ENCODE peak calls at places on chromosomes 3 and 15, in six cellular contexts. One of them, this sample, is unnamed.

GRCh38 chr3:29427266-29428103 is 146.6 kb downstream of the RBMS3 start:
- DNase-seq in A549: no peak
- DNase-seq in sigmoid colon: peak; percentile 76
- DNase-seq in tibial nerve: no peak
- DNase-seq in ovary: no peak
- DNase-seq in stomach: no peak
- DNase-seq in this sample: no peak

GRCh38 chr3:38039899-38040261 is 872 bp downstream of the DLEC1 start:
- DNase-seq in A549: no peak
- DNase-seq in sigmoid colon: peak; percentile 85
- DNase-seq in tibial nerve: no peak
- DNase-seq in ovary: peak; percentile 52
- DNase-seq in stomach: peak; percentile 71
- DNase-seq in this sample: no peak

GRCh38 chr3:188439080-188439479 is 285.1 kb downstream of the LPP start:
- DNase-seq in A549: no peak
- DNase-seq in sigmoid colon: no peak
- DNase-seq in tibial nerve: no peak
- DNase-seq in ovary: no peak
- DNase-seq in stomach: no peak
- DNase-seq in this sample: no peak

GRCh38 chr3:191768421-191768820 is 307.5 kb downstream of the PYDC2 start:
- DNase-seq in A549: no peak
- DNase-seq in sigmoid colon: no peak
- DNase-seq in tibial nerve: no peak
- DNase-seq in ovary: no peak
- DNase-seq in stomach: no peak
- DNase-seq in this sample: no peak

GRCh38 chr3:95705786-95706418 is 1108.5 kb upstream of the EPHA6 start:
- DNase-seq in A549: no peak
- DNase-seq in sigmoid colon: no peak
- DNase-seq in tibial nerve: no peak
- DNase-seq in ovary: no peak
- DNase-seq in stomach: no peak
- DNase-seq in this sample: no peak

GRCh38 chr15:82709421-82710207 is at the start of gene AP3B2:
- DNase-seq in A549: peak; percentile 86
- DNase-seq in sigmoid colon: no peak
- DNase-seq in tibial nerve: no peak
- DNase-seq in ovary: peak; percentile 58
- DNase-seq in stomach: peak; percentile 68
- DNase-seq in this sample: no peak

GRCh38 chr3:53643757-53644156 is 149.3 kb downstream of the CACNA1D start:
- DNase-seq in A549: no peak
- DNase-seq in sigmoid colon: no peak
- DNase-seq in tibial nerve: no peak
- DNase-seq in ovary: no peak
- DNase-seq in stomach: no peak
- DNase-seq in this sample: no peak

GRCh38 chr3:157257101-157257500 is 97.2 kb upstream of the CCNL1 start:
- DNase-seq in A549: no peak
- DNase-seq in sigmoid colon: no peak
- DNase-seq in tibial nerve: no peak
- DNase-seq in ovary: no peak
- DNase-seq in stomach: no peak
- DNase-seq in this sample: no peak

GRCh38 chr3:110069641-110070538 is 732.5 kb upstream of the DPPA4 start:
- DNase-seq in A549: no peak
- DNase-seq in sigmoid colon: no peak
- DNase-seq in tibial nerve: no peak
- DNase-seq in ovary: no peak
- DNase-seq in stomach: no peak
- DNase-seq in this sample: no peak

GRCh38 chr3:112653209-112653871 is 12.4 kb upstream of the CCDC80 start:
- DNase-seq in A549: peak; percentile 92
- DNase-seq in sigmoid colon: peak; percentile 68
- DNase-seq in tibial nerve: no peak
- DNase-seq in ovary: no peak
- DNase-seq in stomach: no peak
- DNase-seq in this sample: no peak

GRCh38 chr3:15797600-15798303 is at the start of gene ANKRD28:
- DNase-seq in A549: peak; percentile 45
- DNase-seq in sigmoid colon: no peak
- DNase-seq in tibial nerve: no peak
- DNase-seq in ovary: no peak
- DNase-seq in stomach: no peak
- DNase-seq in this sample: no peak

GRCh38 chr3:7144696-7145308 is 283.9 kb downstream of the GRM7 start:
- DNase-seq in A549: peak; percentile 0
- DNase-seq in sigmoid colon: no peak
- DNase-seq in tibial nerve: no peak
- DNase-seq in ovary: no peak
- DNase-seq in stomach: no peak
- DNase-seq in this sample: no peak

GRCh38 chr15:67296188-67296587 is 41.6 kb downstream of the IQCH start:
- DNase-seq in A549: no peak
- DNase-seq in sigmoid colon: no peak
- DNase-seq in tibial nerve: no peak
- DNase-seq in ovary: no peak
- DNase-seq in stomach: no peak
- DNase-seq in this sample: no peak

GRCh38 chr3:74287557-74287956 is 326.9 kb downstream of the CNTN3 start:
- DNase-seq in A549: no peak
- DNase-seq in sigmoid colon: no peak
- DNase-seq in tibial nerve: no peak
- DNase-seq in ovary: no peak
- DNase-seq in stomach: no peak
- DNase-seq in this sample: no peak

GRCh38 chr15:51283026-51283425 is 55.4 kb downstream of the CYP19A1 start:
- DNase-seq in A549: no peak
- DNase-seq in sigmoid colon: no peak
- DNase-seq in tibial nerve: no peak
- DNase-seq in ovary: no peak
- DNase-seq in stomach: no peak
- DNase-seq in this sample: no peak

GRCh38 chr3:159828542-159828943 is 160.1 kb upstream of the IL12A start:
- DNase-seq in A549: peak; percentile 38
- DNase-seq in sigmoid colon: no peak
- DNase-seq in tibial nerve: no peak
- DNase-seq in ovary: no peak
- DNase-seq in stomach: no peak
- DNase-seq in this sample: no peak

GRCh38 chr3:101865751-101866509 is 16.6 kb downstream of the NFKBIZ start:
- DNase-seq in A549: peak; percentile 35
- DNase-seq in sigmoid colon: no peak
- DNase-seq in tibial nerve: no peak
- DNase-seq in ovary: no peak
- DNase-seq in stomach: no peak
- DNase-seq in this sample: no peak

GRCh38 chr3:145144361-145144760 is 1016.6 kb downstream of the PLOD2 start:
- DNase-seq in A549: no peak
- DNase-seq in sigmoid colon: no peak
- DNase-seq in tibial nerve: no peak
- DNase-seq in ovary: no peak
- DNase-seq in stomach: no peak
- DNase-seq in this sample: no peak

GRCh38 chr15:88912500-88912921 is 668 bp downstream of the MFGE8 start:
- DNase-seq in A549: peak; percentile 57
- DNase-seq in sigmoid colon: no peak
- DNase-seq in tibial nerve: no peak
- DNase-seq in ovary: no peak
- DNase-seq in stomach: no peak
- DNase-seq in this sample: no peak

GRCh38 chr15:80682201-80682600 is 12.9 kb upstream of the ABHD17C start:
- DNase-seq in A549: no peak
- DNase-seq in sigmoid colon: no peak
- DNase-seq in tibial nerve: no peak
- DNase-seq in ovary: no peak
- DNase-seq in stomach: no peak
- DNase-seq in this sample: no peak

GRCh38 chr3:17151598-17152373 is 267.0 kb downstream of the PLCL2 start:
- DNase-seq in A549: no peak
- DNase-seq in sigmoid colon: no peak
- DNase-seq in tibial nerve: no peak
- DNase-seq in ovary: no peak
- DNase-seq in stomach: peak; percentile 36
- DNase-seq in this sample: peak; percentile 70

GRCh38 chr3:49723301-49723630 is 485 bp downstream of the GMPPB start:
- DNase-seq in A549: no peak
- DNase-seq in sigmoid colon: peak; percentile 86
- DNase-seq in tibial nerve: peak; percentile 23
- DNase-seq in ovary: peak; percentile 58
- DNase-seq in stomach: peak; percentile 84
- DNase-seq in this sample: peak; percentile 84

GRCh38 chr3:118526758-118527526 is 507.7 kb downstream of the IGSF11 start:
- DNase-seq in A549: no peak
- DNase-seq in sigmoid colon: no peak
- DNase-seq in tibial nerve: no peak
- DNase-seq in ovary: no peak
- DNase-seq in stomach: no peak
- DNase-seq in this sample: no peak

GRCh38 chr3:80232760-80233159 is 465.0 kb upstream of the ROBO1 start:
- DNase-seq in A549: no peak
- DNase-seq in sigmoid colon: no peak
- DNase-seq in tibial nerve: no peak
- DNase-seq in ovary: no peak
- DNase-seq in stomach: no peak
- DNase-seq in this sample: no peak

GRCh38 chr3:163552659-163552966 is 1525.7 kb downstream of the SI start:
- DNase-seq in A549: no peak
- DNase-seq in sigmoid colon: no peak
- DNase-seq in tibial nerve: no peak
- DNase-seq in ovary: no peak
- DNase-seq in stomach: no peak
- DNase-seq in this sample: no peak

GRCh38 chr3:164377466-164377865 is 700.8 kb downstream of the SI start:
- DNase-seq in A549: no peak
- DNase-seq in sigmoid colon: no peak
- DNase-seq in tibial nerve: no peak
- DNase-seq in ovary: no peak
- DNase-seq in stomach: no peak
- DNase-seq in this sample: no peak

GRCh38 chr3:136898549-136898948 is 36.5 kb downstream of the NCK1 start:
- DNase-seq in A549: no peak
- DNase-seq in sigmoid colon: no peak
- DNase-seq in tibial nerve: no peak
- DNase-seq in ovary: no peak
- DNase-seq in stomach: no peak
- DNase-seq in this sample: no peak

DNA sequence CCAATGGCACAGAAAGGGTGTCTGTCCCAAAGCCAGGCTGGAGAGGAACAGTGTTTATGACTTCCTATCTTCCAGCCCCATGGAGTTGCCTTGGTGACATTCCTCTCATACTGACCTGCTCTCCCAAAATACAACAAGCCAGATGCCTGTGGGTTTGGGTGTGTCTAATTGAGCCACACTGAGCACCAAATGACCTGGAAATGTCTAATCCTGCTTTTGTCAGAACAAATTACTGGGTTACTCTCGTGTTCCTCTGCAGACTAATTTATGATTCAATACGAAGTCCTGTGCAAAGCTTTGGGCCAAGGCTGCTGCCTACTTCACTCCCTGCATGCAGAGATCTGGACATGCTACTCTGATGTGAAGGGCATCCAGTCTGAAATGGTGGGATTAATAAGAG is 98.1 kb upstream of the STRIT1 start:
- DNase-seq in A549: peak; percentile 9
- DNase-seq in sigmoid colon: peak; percentile 73
- DNase-seq in tibial nerve: peak; percentile 31
- DNase-seq in ovary: no peak
- DNase-seq in stomach: no peak
- DNase-seq in this sample: no peak
- TF ChIP-seq EP300 in A549: no peak
- TF ChIP-seq EP300 in sigmoid colon: no peak
- TF ChIP-seq EP300 in tibial nerve: peak; percentile 55
- TF ChIP-seq EP300 in ovary: no peak
- TF ChIP-seq EP300 in stomach: no peak
- TF ChIP-seq EP300 in this sample: no peak

DNA sequence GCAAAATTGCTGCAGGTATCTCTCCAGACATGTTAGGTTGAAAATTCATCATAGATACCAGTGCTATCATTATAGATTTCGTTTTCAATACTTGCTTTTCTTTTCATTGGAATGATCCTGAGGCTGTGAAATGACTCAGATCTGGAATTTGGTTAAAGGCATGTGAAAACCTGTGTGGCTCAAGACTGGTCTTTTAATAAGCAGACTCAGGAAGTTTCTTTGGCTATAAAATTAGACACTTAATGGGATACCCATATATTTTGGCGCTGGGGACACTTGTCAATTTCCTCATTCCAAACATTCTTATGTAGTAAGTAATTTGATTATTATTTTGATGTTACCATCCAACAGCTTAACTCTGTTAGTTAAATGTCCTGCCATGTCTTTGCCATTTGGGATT is 1041.1 kb upstream of the GBE1 start:
- DNase-seq in A549: no peak
- DNase-seq in sigmoid colon: no peak
- DNase-seq in tibial nerve: no peak
- DNase-seq in ovary: no peak
- DNase-seq in stomach: no peak
- DNase-seq in this sample: no peak
- TF ChIP-seq POLR2A in A549: no peak
- TF ChIP-seq POLR2A in sigmoid colon: no peak
- TF ChIP-seq POLR2A in tibial nerve: no peak
- TF ChIP-seq POLR2A in ovary: no peak
- TF ChIP-seq POLR2A in stomach: no peak
- TF ChIP-seq POLR2A in this sample: no peak

GRCh38 chr15:78052545-78052944 is 25.0 kb downstream of the TBC1D2B start:
- DNase-seq in A549: no peak
- DNase-seq in sigmoid colon: no peak
- DNase-seq in tibial nerve: no peak
- DNase-seq in ovary: no peak
- DNase-seq in stomach: no peak
- DNase-seq in this sample: no peak
- H3K27ac ChIP-seq in A549: no peak overlapping the region
- H3K27ac ChIP-seq in sigmoid colon: no peak overlapping the region
- H3K27ac ChIP-seq in tibial nerve: peak overlapping the region; percentile 36
- H3K27ac ChIP-seq in ovary: no peak overlapping the region
- H3K27ac ChIP-seq in stomach: peak overlapping the region; percentile 75
- H3K27ac ChIP-seq in this sample: no peak overlapping the region

GRCh38 chr3:186932281-186933181 is 2.2 kb downstream of the ST6GAL1 start:
- DNase-seq in A549: no peak
- DNase-seq in sigmoid colon: no peak
- DNase-seq in tibial nerve: no peak
- DNase-seq in ovary: no peak
- DNase-seq in stomach: no peak
- DNase-seq in this sample: no peak
- TF ChIP-seq EP300 in A549: no peak
- TF ChIP-seq EP300 in sigmoid colon: no peak
- TF ChIP-seq EP300 in tibial nerve: peak; percentile 50
- TF ChIP-seq EP300 in ovary: no peak
- TF ChIP-seq EP300 in stomach: no peak
- TF ChIP-seq EP300 in this sample: no peak